ENCODE peak calls at places on chromosomes 1 and 21, in seven cellular contexts. S, T, O, Z, C, U and D are unnamed samples.
A peak's percentile ranks its signal among the peaks of the same experiment; 100 is the strongest.

GRCh38 chr1:233357595-233358446 is 30.3 kb downstream of the MAP3K21 start:
- DNase-seq in U (no peak), T (no peak), O (no peak), Z (no peak), C (no peak), S (no peak), D (no peak)

GRCh38 chr1:207890136-207890738 is 20.7 kb downstream of the CD34 start:
- DNase-seq in C (no peak), O (peak; percentile 89), T (no peak), U (no peak), Z (no peak), S (no peak), D (peak; percentile 8)

GRCh38 chr21:38148046-38148445 is 108.7 kb upstream of the KCNJ15 start:
- DNase-seq in O (no peak), S (no peak), U (no peak), Z (no peak), T (no peak), C (no peak), D (no peak)

GRCh38 chr1:32241011-32241763 is 5.8 kb upstream of the FAM167B start:
- DNase-seq in S (no peak), C (peak; percentile 34), Z (no peak), T (peak; percentile 43), U (peak; percentile 61), O (peak; percentile 47), D (no peak)

GRCh38 chr1:200762089-200762488 is 23.4 kb downstream of the CAMSAP2 start:
- DNase-seq in T (no peak), O (no peak), C (no peak), U (no peak), Z (no peak), S (no peak), D (no peak)

GRCh38 chr1:167544447-167544846 is 9.1 kb downstream of the CREG1 start:
- DNase-seq in S (no peak), Z (no peak), T (no peak), O (no peak), U (no peak), C (no peak), D (no peak)

GRCh38 chr1:201499191-201499590 is 7.7 kb downstream of the CSRP1 start:
- DNase-seq in Z (no peak), C (no peak), U (no peak), S (no peak), O (no peak), T (no peak), D (no peak)

GRCh38 chr21:39114871-39115658 is 68.2 kb downstream of the PSMG1 start:
- DNase-seq in O (peak; percentile 47), U (no peak), C (no peak), S (no peak), Z (no peak), T (no peak), D (peak; percentile 74)

GRCh38 chr1:99481391-99481996 is 164.4 kb upstream of the PALMD start:
- DNase-seq in C (peak; percentile 43), T (peak; percentile 47), O (peak; percentile 56), S (peak; percentile 5), U (peak; percentile 37), Z (no peak), D (peak; percentile 9)

GRCh38 chr1:39695011-39695410 is 3.8 kb upstream of the HPCAL4 start:
- DNase-seq in T (no peak), S (no peak), Z (no peak), O (no peak), U (no peak), C (no peak), D (no peak)

GRCh38 chr21:45618287-45618686 is 25.2 kb upstream of the PCBP3 start:
- DNase-seq in S (no peak), Z (no peak), U (no peak), T (no peak), O (peak; percentile 59), C (no peak), D (no peak)

GRCh38 chr1:5740450-5740849 is 251.8 kb downstream of the NPHP4 start:
- DNase-seq in T (no peak), U (no peak), S (no peak), Z (no peak), C (no peak), O (no peak), D (no peak)

GRCh38 chr1:19942088-19942487 is 18.7 kb upstream of the PLA2G2E start:
- DNase-seq in O (no peak), T (no peak), Z (no peak), U (no peak), S (no peak), C (no peak), D (no peak)

GRCh38 chr1:102776074-102776473 is 332.2 kb downstream of the COL11A1 start:
- DNase-seq in C (no peak), T (no peak), U (no peak), S (no peak), Z (no peak), O (no peak), D (no peak)

GRCh38 chr1:9075023-9075422 is 5.6 kb upstream of the SLC2A5 start:
- DNase-seq in C (no peak), Z (no peak), O (no peak), T (no peak), S (no peak), U (no peak), D (no peak)

GRCh38 chr21:42671778-42672593 is 18.6 kb downstream of the PDE9A start:
- DNase-seq in O (no peak), Z (no peak), U (no peak), T (no peak), S (no peak), C (no peak), D (no peak)